ENCODE peak calls at places on chromosomes 6 and 20, in eight cellular contexts. U, B, Z, F, X, A, M and H are unnamed samples.

GRCh38 chr6:82953871-82954270 is 111.8 kb downstream of the UBE3D start:
- DNase-seq in U (no peak), B (no peak), Z (peak; percentile 31), F (no peak), X (no peak), A (no peak), M (no peak), H (no peak)

GRCh38 chr6:55918639-55919038 is 43.2 kb upstream of the BMP5 start:
- DNase-seq in U (no peak), B (no peak), Z (peak; percentile 79), F (no peak), X (no peak), A (no peak), M (no peak), H (no peak)

GRCh38 chr20:35093245-35093884 is 758 bp upstream of the TRPC4AP start:
- DNase-seq in U (no peak), B (no peak), Z (peak; percentile 82), F (no peak), X (no peak), A (no peak), M (no peak), H (no peak)

GRCh38 chr6:30700340-30700739 is 9.6 kb upstream of the NRM start:
- DNase-seq in U (no peak), B (no peak), Z (no peak), F (no peak), X (peak; percentile 58), A (no peak), M (no peak), H (no peak)

GRCh38 chr6:74971631-74972030 is 234.2 kb downstream of the COL12A1 start:
- DNase-seq in U (no peak), B (no peak), Z (peak; percentile 4), F (no peak), X (no peak), A (no peak), M (no peak), H (no peak)

GRCh38 chr6:15073344-15073789 is 172.5 kb upstream of the JARID2 start:
- DNase-seq in U (no peak), B (no peak), Z (peak; percentile 18), F (no peak), X (no peak), A (no peak), M (no peak), H (no peak)

GRCh38 chr6:47697925-47698324 is 455 bp upstream of the ADGRF4 start:
- DNase-seq in U (no peak), B (no peak), Z (no peak), F (no peak), X (no peak), A (no peak), M (no peak), H (no peak)

GRCh38 chr6:44742201-44742600 is 354.7 kb downstream of the CDC5L start:
- DNase-seq in U (no peak), B (no peak), Z (no peak), F (no peak), X (no peak), A (no peak), M (no peak), H (no peak)

GRCh38 chr6:27888576-27888975 is 23.6 kb downstream of the OR2B2 start:
- DNase-seq in U (no peak), B (no peak), Z (no peak), F (no peak), X (no peak), A (no peak), M (no peak), H (no peak)

GRCh38 chr6:75588947-75589346 is 12.7 kb upstream of the SENP6 start:
- DNase-seq in U (no peak), B (no peak), Z (no peak), F (no peak), X (no peak), A (no peak), M (no peak), H (no peak)

GRCh38 chr6:38279423-38279822 is 360.3 kb downstream of the BTBD9 start:
- DNase-seq in U (no peak), B (no peak), Z (no peak), F (no peak), X (no peak), A (no peak), M (no peak), H (no peak)

GRCh38 chr6:84546427-84546914 is 217.9 kb downstream of the TBX18 start:
- DNase-seq in U (no peak), B (no peak), Z (no peak), F (no peak), X (no peak), A (no peak), M (no peak), H (no peak)

DNA sequence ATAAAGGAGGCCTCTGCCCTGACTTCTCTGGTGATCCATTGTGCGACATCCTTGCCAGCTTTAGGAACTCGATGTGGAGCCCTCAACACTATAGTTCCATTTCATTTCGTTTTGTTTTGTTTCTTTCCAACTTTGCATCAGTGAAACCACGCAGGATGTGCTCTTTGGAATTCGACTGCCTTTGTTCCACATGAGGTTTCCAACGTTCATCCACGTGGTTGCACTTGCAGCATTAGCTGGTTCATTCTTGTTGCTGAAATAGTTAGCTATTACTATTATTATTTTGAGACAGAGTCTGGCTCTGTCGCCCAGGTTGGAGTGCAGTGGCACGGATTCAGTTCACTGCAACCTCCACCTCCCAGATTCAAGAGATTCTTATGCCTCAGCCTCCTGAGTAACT is 61.3 kb upstream of the ZNFX1 start:
- DNase-seq in U (no peak), B (no peak), Z (no peak), F (no peak), X (no peak), A (no peak), M (no peak), H (no peak)
- H3K27ac ChIP-seq in U (no peak overlapping the region), B (no peak overlapping the region), Z (no peak overlapping the region), F (no peak overlapping the region), X (no peak overlapping the region), A (no peak overlapping the region), M (peak overlapping the region; percentile 13), H (no peak overlapping the region)

GRCh38 chr6:16320533-16321340 is 82.3 kb downstream of the GMPR start:
- DNase-seq in U (no peak), B (no peak), Z (peak; percentile 91), F (peak; percentile 19), X (peak; percentile 82), A (no peak), M (peak; percentile 71), H (no peak)

GRCh38 chr6:16321341-16321710 is 82.9 kb downstream of the GMPR start:
- DNase-seq in U (no peak), B (no peak), Z (no peak), F (no peak), X (no peak), A (no peak), M (no peak), H (no peak)

GRCh38 chr6:16318538-16318937 is 80.2 kb downstream of the GMPR start:
- DNase-seq in U (no peak), B (no peak), Z (peak; percentile 90), F (no peak), X (peak; percentile 72), A (no peak), M (no peak), H (no peak)

GRCh38 chr6:16319813-16320532 is 81.6 kb downstream of the GMPR start:
- DNase-seq in U (peak; percentile 40), B (peak; percentile 56), Z (peak; percentile 98), F (peak; percentile 91), X (peak; percentile 90), A (peak; percentile 67), M (peak; percentile 92), H (peak; percentile 81)

DNA sequence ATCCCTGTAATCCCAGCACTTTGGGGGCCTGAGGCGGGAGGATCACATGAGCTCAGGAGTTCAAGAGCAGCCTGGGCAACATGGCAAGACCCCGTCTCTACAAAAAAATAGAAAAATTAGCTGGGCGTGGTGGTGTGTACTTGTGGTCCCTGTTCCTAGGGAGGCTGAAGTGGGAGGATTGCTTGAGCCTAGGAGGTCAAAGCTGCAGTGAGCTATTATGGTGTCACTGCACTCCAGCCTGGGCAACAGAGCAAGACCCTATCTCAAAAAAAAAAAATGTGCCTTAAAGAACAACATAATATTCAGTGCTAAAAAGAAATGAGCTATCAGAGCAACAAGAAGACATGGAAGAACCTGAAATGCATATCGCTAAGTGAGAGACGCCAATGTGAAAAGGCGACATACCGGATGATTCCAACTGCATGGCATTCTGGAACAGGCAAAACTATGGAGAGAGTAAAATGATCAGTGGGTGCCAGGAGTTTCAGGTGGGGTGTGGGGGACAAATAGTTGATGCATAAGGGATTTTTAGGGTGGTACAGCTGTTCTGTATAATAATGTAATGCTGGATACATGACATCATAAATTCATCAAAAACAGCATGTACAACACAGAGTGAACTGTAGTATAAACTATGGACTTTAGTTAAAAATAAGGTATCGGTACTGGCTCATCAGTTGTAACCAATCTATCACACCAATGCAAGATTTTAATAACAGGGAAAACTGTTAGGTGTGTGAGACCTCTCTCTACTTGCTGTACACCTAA is 80.8 kb downstream of the GMPR start:
- DNase-seq in U (no peak), B (no peak), Z (no peak), F (no peak), X (no peak), A (no peak), M (no peak), H (no peak)
- H3K4me1 ChIP-seq in U (peaks cover 4% of the 10 kb centered on the region), B (no peaks in the 10 kb centered on the region), Z (peaks cover 24% of the 10 kb centered on the region), F (peaks cover 69% of the 10 kb centered on the region), X (no peaks in the 10 kb centered on the region), A (peaks cover 7% of the 10 kb centered on the region), M (peaks cover 63% of the 10 kb centered on the region), H (peaks cover 64% of the 10 kb centered on the region)

GRCh38 chr6:24668997-24669361 is 2.1 kb downstream of the ACOT13 start:
- DNase-seq in U (no peak), B (no peak), Z (no peak), F (no peak), X (no peak), A (no peak), M (no peak), H (no peak)
- H3K9me3 ChIP-seq in U (no peaks in the 10 kb centered on the region), B (no peaks in the 10 kb centered on the region), Z (peaks cover 6% of the 10 kb centered on the region), F (no peaks in the 10 kb centered on the region), X (no peaks in the 10 kb centered on the region), A (no peaks in the 10 kb centered on the region), M (no peaks in the 10 kb centered on the region), H (no peaks in the 10 kb centered on the region)

GRCh38 chr20:16385891-16386290 is 187.4 kb downstream of the KIF16B start:
- DNase-seq in U (no peak), B (no peak), Z (no peak), F (no peak), X (no peak), A (no peak), M (no peak), H (no peak)

GRCh38 chr20:16391003-16391402 is 182.2 kb downstream of the KIF16B start:
- DNase-seq in U (no peak), B (no peak), Z (no peak), F (no peak), X (no peak), A (no peak), M (no peak), H (no peak)

GRCh38 chr20:16385462-16385861 is 187.8 kb downstream of the KIF16B start:
- DNase-seq in U (no peak), B (no peak), Z (no peak), F (no peak), X (no peak), A (no peak), M (no peak), H (no peak)

GRCh38 chr20:16388731-16389130 is 184.5 kb downstream of the KIF16B start:
- DNase-seq in U (no peak), B (no peak), Z (no peak), F (no peak), X (no peak), A (no peak), M (no peak), H (no peak)

DNA sequence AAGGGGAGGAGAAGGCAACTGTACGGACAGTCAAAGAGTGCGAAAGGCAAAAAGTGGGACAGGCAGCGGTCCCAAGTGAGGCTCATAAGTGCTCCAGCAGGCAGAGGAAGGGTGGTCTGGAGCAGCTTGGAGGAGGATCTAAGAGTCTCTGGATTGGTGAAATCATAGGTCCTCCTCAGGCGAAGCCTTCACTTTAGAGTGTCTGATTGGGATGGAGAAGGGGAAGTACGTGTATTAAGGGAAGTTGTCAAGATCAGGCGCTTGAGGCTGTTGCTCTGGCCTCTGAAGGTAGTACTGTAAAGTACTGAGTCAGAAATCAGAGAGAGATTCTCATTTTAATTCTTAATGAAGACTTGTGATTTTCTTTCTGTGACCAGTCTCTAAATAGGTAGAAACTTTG is 185.6 kb downstream of the KIF16B start:
- DNase-seq in U (no peak), B (no peak), Z (no peak), F (no peak), X (no peak), A (no peak), M (no peak), H (no peak)
- H3K27ac ChIP-seq in U (no peak overlapping the region), B (no peak overlapping the region), Z (no peak overlapping the region), F (no peak overlapping the region), X (no peak overlapping the region), A (no peak overlapping the region), M (no peak overlapping the region), H (no peak overlapping the region)